ENCODE peak calls at places on chromosomes 2 and 18, in seven cellular contexts. B is HT-29; V is spleen; D is breast epithelium; G is stimulated activated CD8-positive, alpha-beta memory T cell treated with anti-CD3 and anti-CD28 coated beads, Interleukin-2, amount 100 ng/mL, for 48 hours; Q is activated CD8-positive, alpha-beta memory T cell treated with anti-CD3 and anti-CD28 coated beads for 4 hours; X is RWPE1. C is an unnamed sample.

GRCh38 chr2:187581125-187581896 is 27.1 kb upstream of the TFPI start:
- DNase-seq in B (peak), V (no peak), D (no peak), G (no peak), Q (no peak), X (peak), C (peak)

GRCh38 chr2:146540271-146540932 is 1304.4 kb upstream of the ACVR2A start:
- DNase-seq in B (no peak), V (no peak), D (no peak), G (no peak), Q (no peak), X (no peak), C (no peak)

GRCh38 chr18:44508474-44508873 is 172.2 kb upstream of the SETBP1 start:
- DNase-seq in B (no peak), V (no peak), D (no peak), G (no peak), Q (no peak), X (no peak), C (no peak)

GRCh38 chr2:233112261-233113113 is 52.3 kb downstream of the INPP5D start:
- DNase-seq in B (peak), V (peak), D (peak), G (no peak), Q (no peak), X (no peak), C (no peak)

GRCh38 chr2:204114294-204114693 is 177.7 kb downstream of the ICOS start:
- DNase-seq in B (no peak), V (no peak), D (no peak), G (no peak), Q (no peak), X (no peak), C (no peak)

GRCh38 chr2:209391776-209392401 is 32.0 kb upstream of the MAP2 start:
- DNase-seq in B (no peak), V (no peak), D (no peak), G (no peak), Q (no peak), X (no peak), C (no peak)

GRCh38 chr18:13810950-13811485 is 12.9 kb upstream of the MC5R start:
- DNase-seq in B (no peak), V (no peak), D (no peak), G (no peak), Q (no peak), X (no peak), C (no peak)

GRCh38 chr2:62196278-62196901 is 475 bp downstream of the B3GNT2 start:
- DNase-seq in B (peak), V (peak), D (peak), G (peak), Q (no peak), X (peak), C (peak)

GRCh38 chr18:66439207-66439606 is 164.7 kb downstream of the CDH19 start:
- DNase-seq in B (no peak), V (peak), D (no peak), G (no peak), Q (no peak), X (no peak), C (no peak)

GRCh38 chr2:96241227-96241626 is 24.6 kb downstream of the TMEM127 start:
- DNase-seq in B (no peak), V (no peak), D (no peak), G (no peak), Q (no peak), X (no peak), C (no peak)